ENCODE peak calls at places on chromosome 10, in eight cellular contexts. One of them, this sample, is unnamed.

GRCh38 chr10:115857856-115858255 is 415.1 kb downstream of the GFRA1 start:
- DNase-seq in GM13976: no peak
- DNase-seq in mucosa of descending colon: no peak
- DNase-seq in H9: no peak
- DNase-seq in cardiac fibroblast: peak
- DNase-seq in upper lobe of right lung: no peak
- DNase-seq in A549: no peak
- DNase-seq in psoas muscle: no peak
- DNase-seq in this sample: no peak

GRCh38 chr10:49778197-49778596 is 16.1 kb upstream of the OGDHL start:
- DNase-seq in GM13976: no peak
- DNase-seq in mucosa of descending colon: no peak
- DNase-seq in H9: no peak
- DNase-seq in cardiac fibroblast: no peak
- DNase-seq in upper lobe of right lung: no peak
- DNase-seq in A549: no peak
- DNase-seq in psoas muscle: no peak
- DNase-seq in this sample: no peak

GRCh38 chr10:122263971-122264370 is 7.1 kb upstream of the BTBD16 start:
- DNase-seq in GM13976: no peak
- DNase-seq in mucosa of descending colon: no peak
- DNase-seq in H9: no peak
- DNase-seq in cardiac fibroblast: peak
- DNase-seq in upper lobe of right lung: no peak
- DNase-seq in A549: no peak
- DNase-seq in psoas muscle: no peak
- DNase-seq in this sample: no peak

GRCh38 chr10:80407836-80408197 is 534 bp upstream of the PRXL2A start:
- DNase-seq in GM13976: no peak
- DNase-seq in mucosa of descending colon: peak
- DNase-seq in H9: peak
- DNase-seq in cardiac fibroblast: no peak
- DNase-seq in upper lobe of right lung: peak
- DNase-seq in A549: peak
- DNase-seq in psoas muscle: peak
- DNase-seq in this sample: no peak

GRCh38 chr10:73768881-73769280 is 13.0 kb upstream of the CHCHD1 start:
- DNase-seq in GM13976: peak
- DNase-seq in mucosa of descending colon: peak
- DNase-seq in H9: peak
- DNase-seq in cardiac fibroblast: no peak
- DNase-seq in upper lobe of right lung: no peak
- DNase-seq in A549: no peak
- DNase-seq in psoas muscle: no peak
- DNase-seq in this sample: peak

GRCh38 chr10:86647773-86648705 is 6.3 kb upstream of the OPN4 start:
- DNase-seq in GM13976: no peak
- DNase-seq in mucosa of descending colon: no peak
- DNase-seq in H9: no peak
- DNase-seq in cardiac fibroblast: no peak
- DNase-seq in upper lobe of right lung: no peak
- DNase-seq in A549: no peak
- DNase-seq in psoas muscle: no peak
- DNase-seq in this sample: no peak

GRCh38 chr10:86868353-86868752 is 89.1 kb downstream of the MMRN2 start:
- DNase-seq in GM13976: no peak
- DNase-seq in mucosa of descending colon: peak
- DNase-seq in H9: peak
- DNase-seq in cardiac fibroblast: peak
- DNase-seq in upper lobe of right lung: no peak
- DNase-seq in A549: no peak
- DNase-seq in psoas muscle: no peak
- DNase-seq in this sample: no peak

GRCh38 chr10:314871-315270 is 179.6 kb downstream of the ZMYND11 start:
- DNase-seq in GM13976: no peak
- DNase-seq in mucosa of descending colon: no peak
- DNase-seq in H9: no peak
- DNase-seq in cardiac fibroblast: no peak
- DNase-seq in upper lobe of right lung: no peak
- DNase-seq in A549: no peak
- DNase-seq in psoas muscle: no peak
- DNase-seq in this sample: no peak

GRCh38 chr10:119337796-119338432 is 130.5 kb downstream of the GRK5 start:
- DNase-seq in GM13976: no peak
- DNase-seq in mucosa of descending colon: no peak
- DNase-seq in H9: no peak
- DNase-seq in cardiac fibroblast: peak
- DNase-seq in upper lobe of right lung: no peak
- DNase-seq in A549: no peak
- DNase-seq in psoas muscle: peak
- DNase-seq in this sample: no peak

DNA sequence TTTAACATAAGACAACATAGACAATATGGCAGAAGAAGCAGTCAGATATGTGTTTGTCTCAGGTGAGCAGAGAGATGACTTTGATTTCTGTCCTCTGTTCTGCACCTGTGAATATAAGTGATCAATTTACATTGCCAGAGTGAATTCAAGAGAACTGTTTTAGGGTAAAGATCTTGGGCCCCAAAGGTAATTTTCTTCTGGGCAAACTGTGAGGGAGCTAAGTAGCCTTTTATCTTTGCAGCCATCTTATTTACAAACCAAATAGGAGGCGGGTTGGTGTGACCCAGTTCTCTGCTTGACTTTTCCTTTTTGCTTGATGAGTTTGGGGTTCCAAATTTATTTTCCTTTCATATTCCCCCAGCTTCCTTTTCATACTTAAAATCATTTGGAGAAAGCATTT is 118.2 kb downstream of the ANKRD26 start:
- DNase-seq in GM13976: no peak
- DNase-seq in mucosa of descending colon: no peak
- DNase-seq in H9: no peak
- DNase-seq in cardiac fibroblast: no peak
- DNase-seq in upper lobe of right lung: no peak
- DNase-seq in A549: no peak
- DNase-seq in psoas muscle: no peak
- DNase-seq in this sample: no peak
- TF ChIP-seq CTCF in GM13976: no peak
- TF ChIP-seq CTCF in mucosa of descending colon: no peak
- TF ChIP-seq CTCF in H9: no peak
- TF ChIP-seq CTCF in cardiac fibroblast: no peak
- TF ChIP-seq CTCF in upper lobe of right lung: no peak
- TF ChIP-seq CTCF in A549: no peak
- TF ChIP-seq CTCF in psoas muscle: no peak
- TF ChIP-seq CTCF in this sample: no peak

GRCh38 chr10:20267734-20268133 is 451.5 kb downstream of the PLXDC2 start:
- DNase-seq in GM13976: no peak
- DNase-seq in mucosa of descending colon: no peak
- DNase-seq in H9: no peak
- DNase-seq in cardiac fibroblast: no peak
- DNase-seq in upper lobe of right lung: no peak
- DNase-seq in A549: no peak
- DNase-seq in psoas muscle: no peak
- DNase-seq in this sample: no peak
- TF ChIP-seq CTCF in GM13976: no peak
- TF ChIP-seq CTCF in mucosa of descending colon: no peak
- TF ChIP-seq CTCF in H9: no peak
- TF ChIP-seq CTCF in cardiac fibroblast: no peak
- TF ChIP-seq CTCF in upper lobe of right lung: no peak
- TF ChIP-seq CTCF in A549: no peak
- TF ChIP-seq CTCF in psoas muscle: no peak
- TF ChIP-seq CTCF in this sample: no peak

DNA sequence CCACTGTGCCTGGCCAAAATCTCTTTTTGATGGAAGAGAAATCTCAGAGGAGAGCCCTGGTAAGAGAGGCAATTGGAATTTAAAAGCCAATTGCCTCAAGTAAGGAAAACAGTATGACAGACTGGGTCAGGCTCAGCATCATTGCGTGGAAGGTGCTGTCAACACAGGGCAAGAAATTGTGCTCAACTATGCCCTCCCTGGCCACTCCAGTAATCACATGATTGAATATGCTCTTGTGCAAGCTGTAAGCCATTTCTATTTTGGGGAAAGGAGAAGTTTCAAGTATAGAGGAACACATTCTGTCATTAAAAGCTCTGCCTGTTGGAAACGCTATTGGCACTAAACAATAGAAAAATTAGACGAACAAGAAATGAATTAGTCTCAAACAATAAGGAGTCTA is 1127.7 kb downstream of the REEP3 start:
- DNase-seq in GM13976: no peak
- DNase-seq in mucosa of descending colon: peak
- DNase-seq in H9: peak
- DNase-seq in cardiac fibroblast: no peak
- DNase-seq in upper lobe of right lung: no peak
- DNase-seq in A549: no peak
- DNase-seq in psoas muscle: no peak
- DNase-seq in this sample: no peak
- TF ChIP-seq CTCF in GM13976: no peak
- TF ChIP-seq CTCF in mucosa of descending colon: no peak
- TF ChIP-seq CTCF in H9: peak
- TF ChIP-seq CTCF in cardiac fibroblast: no peak
- TF ChIP-seq CTCF in upper lobe of right lung: no peak
- TF ChIP-seq CTCF in A549: no peak
- TF ChIP-seq CTCF in psoas muscle: no peak
- TF ChIP-seq CTCF in this sample: no peak

DNA sequence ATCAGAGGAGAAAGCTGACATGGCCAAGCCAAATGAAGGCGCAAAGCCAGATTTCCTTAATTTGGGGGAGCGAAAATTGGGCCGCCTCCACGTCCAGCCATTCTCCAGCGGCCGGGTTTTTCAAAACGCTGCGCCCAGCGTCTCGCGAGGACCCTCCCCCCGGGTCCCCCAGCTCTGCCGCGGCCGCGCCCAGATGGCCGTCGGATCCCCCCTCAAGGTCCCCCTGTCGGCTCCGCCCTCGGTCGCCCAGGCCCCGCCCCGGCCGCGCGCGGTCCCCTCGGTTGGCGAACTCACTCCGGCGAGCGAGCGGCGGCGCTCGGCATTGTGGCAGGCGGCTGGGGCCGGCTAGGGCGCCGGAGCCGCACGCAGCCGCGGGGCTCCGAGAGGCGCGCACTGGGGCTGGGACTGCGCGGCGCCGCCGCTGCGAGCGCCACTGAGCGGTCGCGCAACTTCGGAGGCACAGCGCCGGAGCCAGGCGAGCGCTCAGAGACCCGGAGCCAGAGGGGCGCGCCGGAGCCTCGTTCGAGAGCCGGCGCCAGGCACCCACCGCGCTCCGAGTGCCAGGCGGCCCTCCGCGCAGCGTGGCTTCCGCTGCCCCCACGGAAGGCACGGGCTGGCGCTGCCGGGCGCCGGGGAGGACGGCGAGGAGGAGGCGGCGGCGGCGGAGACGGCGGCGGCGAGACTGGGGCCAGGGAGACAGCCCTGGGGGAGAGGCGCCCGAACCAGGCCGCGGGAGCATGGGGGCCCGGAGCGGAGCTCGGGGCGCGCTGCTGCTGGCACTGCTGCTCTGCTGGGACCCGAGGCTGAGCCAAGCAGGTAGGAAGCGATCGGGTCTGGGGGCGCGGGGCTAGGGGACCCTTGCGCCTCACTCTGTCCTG is at the start of gene UNC5B:
- DNase-seq in GM13976: peak
- DNase-seq in mucosa of descending colon: peak
- DNase-seq in H9: peak
- DNase-seq in cardiac fibroblast: peak
- DNase-seq in upper lobe of right lung: peak
- DNase-seq in A549: peak
- DNase-seq in psoas muscle: peak
- DNase-seq in this sample: peak
- TF ChIP-seq CTCF in GM13976: no peak
- TF ChIP-seq CTCF in mucosa of descending colon: no peak
- TF ChIP-seq CTCF in H9: peak
- TF ChIP-seq CTCF in cardiac fibroblast: peak
- TF ChIP-seq CTCF in upper lobe of right lung: peak
- TF ChIP-seq CTCF in A549: peak
- TF ChIP-seq CTCF in psoas muscle: peak
- TF ChIP-seq CTCF in this sample: no peak

GRCh38 chr10:100009793-100010676 is at the start of gene DNMBP:
- DNase-seq in GM13976: peak
- DNase-seq in mucosa of descending colon: peak
- DNase-seq in H9: peak
- DNase-seq in cardiac fibroblast: peak
- DNase-seq in upper lobe of right lung: peak
- DNase-seq in A549: peak
- DNase-seq in psoas muscle: peak
- DNase-seq in this sample: peak
- TF ChIP-seq CTCF in GM13976: peak
- TF ChIP-seq CTCF in mucosa of descending colon: peak
- TF ChIP-seq CTCF in H9: peak
- TF ChIP-seq CTCF in cardiac fibroblast: no peak
- TF ChIP-seq CTCF in upper lobe of right lung: peak
- TF ChIP-seq CTCF in A549: peak
- TF ChIP-seq CTCF in psoas muscle: peak
- TF ChIP-seq CTCF in this sample: peak

DNA sequence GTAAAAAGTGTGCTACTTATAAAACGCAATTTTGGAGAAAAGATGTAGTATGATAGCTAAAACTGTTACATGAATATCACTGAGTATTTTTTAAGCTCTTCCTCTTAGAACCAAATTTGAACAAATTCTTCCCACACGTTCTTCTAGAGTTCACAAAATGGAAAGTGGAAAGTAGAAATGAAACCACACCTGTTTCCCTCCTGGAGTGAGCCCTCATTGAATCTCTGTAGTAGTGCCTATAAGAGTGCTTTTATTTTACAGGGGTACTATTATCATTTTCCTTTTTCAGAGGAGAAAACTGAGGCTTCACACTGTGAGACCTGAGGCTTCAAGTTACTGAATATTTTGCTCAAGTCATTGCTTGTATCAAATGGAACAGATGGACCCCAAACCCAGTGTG is 393.0 kb downstream of the NRG3 start:
- DNase-seq in GM13976: no peak
- DNase-seq in mucosa of descending colon: no peak
- DNase-seq in H9: no peak
- DNase-seq in cardiac fibroblast: no peak
- DNase-seq in upper lobe of right lung: no peak
- DNase-seq in A549: no peak
- DNase-seq in psoas muscle: no peak
- DNase-seq in this sample: no peak
- TF ChIP-seq CTCF in GM13976: no peak
- TF ChIP-seq CTCF in mucosa of descending colon: no peak
- TF ChIP-seq CTCF in H9: no peak
- TF ChIP-seq CTCF in cardiac fibroblast: no peak
- TF ChIP-seq CTCF in upper lobe of right lung: no peak
- TF ChIP-seq CTCF in A549: no peak
- TF ChIP-seq CTCF in psoas muscle: no peak
- TF ChIP-seq CTCF in this sample: no peak

DNA sequence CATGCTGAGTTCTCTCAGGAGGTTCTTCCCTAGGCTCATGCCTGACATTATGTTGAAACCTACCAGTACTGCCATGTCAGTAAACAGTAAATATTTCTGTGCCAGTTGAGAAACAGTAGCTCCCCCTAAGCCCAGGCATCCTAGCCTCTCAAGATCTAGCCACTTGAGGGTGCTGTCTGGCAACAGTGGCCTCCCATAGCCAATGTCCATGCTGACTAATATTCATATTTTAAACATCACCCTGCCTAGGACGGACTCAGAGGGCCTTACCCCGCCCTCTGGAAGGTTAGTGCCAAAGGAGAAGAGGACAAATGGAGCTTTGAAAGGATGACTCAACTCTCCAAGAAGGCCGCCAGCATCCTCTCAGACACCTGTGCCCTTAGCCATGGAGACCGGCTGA is 7.7 kb downstream of the ACSM6 start:
- DNase-seq in GM13976: no peak
- DNase-seq in mucosa of descending colon: no peak
- DNase-seq in H9: no peak
- DNase-seq in cardiac fibroblast: peak
- DNase-seq in upper lobe of right lung: no peak
- DNase-seq in A549: peak
- DNase-seq in psoas muscle: no peak
- DNase-seq in this sample: no peak
- TF ChIP-seq CTCF in GM13976: no peak
- TF ChIP-seq CTCF in mucosa of descending colon: no peak
- TF ChIP-seq CTCF in H9: peak
- TF ChIP-seq CTCF in cardiac fibroblast: peak
- TF ChIP-seq CTCF in upper lobe of right lung: no peak
- TF ChIP-seq CTCF in A549: peak
- TF ChIP-seq CTCF in psoas muscle: no peak
- TF ChIP-seq CTCF in this sample: no peak

This sample was measured in GM10248.